ENCODE peak calls at places on chromosomes 5 and 9, in four cellular contexts. R is breast epithelium, U is endothelial cell of umbilical vein, E is upper lobe of left lung. A is an unnamed sample.

GRCh38 chr9:133521122-133522072 is 3.4 kb downstream of the MYMK start:
- DNase-seq in R (no peak), U (no peak), E (no peak), A (no peak)

GRCh38 chr5:134394932-134395331 is 16.7 kb downstream of the CDKN2AIPNL start:
- DNase-seq in R (no peak), U (no peak), E (no peak), A (no peak)

GRCh38 chr5:74237746-74238145 is 402.8 kb downstream of the ENC1 start:
- DNase-seq in R (no peak), U (no peak), E (no peak), A (no peak)

GRCh38 chr5:32508806-32509805 is 64.6 kb upstream of the ZFR start:
- DNase-seq in R (no peak), U (no peak), E (peak), A (no peak)

GRCh38 chr5:133877351-133878235 is 90.8 kb downstream of the C5orf15 start:
- DNase-seq in R (no peak), U (no peak), E (no peak), A (no peak)

GRCh38 chr5:133531634-133532033 is 80.7 kb downstream of the FSTL4 start:
- DNase-seq in R (peak), U (no peak), E (no peak), A (peak)

GRCh38 chr5:6424110-6424659 is 24.5 kb upstream of the UBE2QL1 start:
- DNase-seq in R (no peak), U (no peak), E (no peak), A (no peak)

GRCh38 chr5:71600783-71601182 is 13.6 kb downstream of the MCCC2 start:
- DNase-seq in R (no peak), U (no peak), E (no peak), A (no peak)

GRCh38 chr5:175216991-175217390 is 227.0 kb downstream of the DRD1 start:
- DNase-seq in R (peak), U (no peak), E (no peak), A (no peak)

GRCh38 chr9:129172816-129173215 is 5.2 kb downstream of the IER5L start:
- DNase-seq in R (no peak), U (no peak), E (no peak), A (no peak)

GRCh38 chr5:118042076-118042475 is 946.3 kb downstream of the DTWD2 start:
- DNase-seq in R (no peak), U (no peak), E (no peak), A (no peak)

GRCh38 chr9:18568969-18569368 is 95.0 kb downstream of the ADAMTSL1 start:
- DNase-seq in R (no peak), U (no peak), E (no peak), A (no peak)

GRCh38 chr5:109409061-109409843 is 522 bp downstream of the PJA2 start:
- DNase-seq in R (peak), U (peak), E (peak), A (peak)

GRCh38 chr9:69809304-69809863 is 11.2 kb upstream of the CFAP95 start:
- DNase-seq in R (no peak), U (peak), E (no peak), A (no peak)

GRCh38 chr9:36832232-36832795 is 201.8 kb downstream of the PAX5 start:
- DNase-seq in R (no peak), U (no peak), E (no peak), A (no peak)

GRCh38 chr5:170424629-170425028 is 35.5 kb upstream of the KCNMB1 start:
- DNase-seq in R (no peak), U (no peak), E (no peak), A (no peak)

GRCh38 chr9:98533866-98534265 is 174.9 kb downstream of the GABBR2 start:
- DNase-seq in R (no peak), U (no peak), E (no peak), A (peak)

GRCh38 chr5:53023969-53024368 is 34.8 kb downstream of the ITGA2 start:
- DNase-seq in R (no peak), U (peak), E (no peak), A (no peak)

GRCh38 chr9:121283072-121283398 is 15.1 kb downstream of the GSN start:
- DNase-seq in R (no peak), U (no peak), E (no peak), A (no peak)

GRCh38 chr9:121283856-121284732 is 16.1 kb downstream of the GSN start:
- DNase-seq in R (no peak), U (no peak), E (no peak), A (no peak)

GRCh38 chr9:121281614-121282291 is 13.8 kb downstream of the GSN start:
- DNase-seq in R (peak), U (peak), E (peak), A (no peak)

GRCh38 chr9:121280715-121281613 is 13.0 kb downstream of the GSN start:
- DNase-seq in R (no peak), U (no peak), E (no peak), A (no peak)

DNA sequence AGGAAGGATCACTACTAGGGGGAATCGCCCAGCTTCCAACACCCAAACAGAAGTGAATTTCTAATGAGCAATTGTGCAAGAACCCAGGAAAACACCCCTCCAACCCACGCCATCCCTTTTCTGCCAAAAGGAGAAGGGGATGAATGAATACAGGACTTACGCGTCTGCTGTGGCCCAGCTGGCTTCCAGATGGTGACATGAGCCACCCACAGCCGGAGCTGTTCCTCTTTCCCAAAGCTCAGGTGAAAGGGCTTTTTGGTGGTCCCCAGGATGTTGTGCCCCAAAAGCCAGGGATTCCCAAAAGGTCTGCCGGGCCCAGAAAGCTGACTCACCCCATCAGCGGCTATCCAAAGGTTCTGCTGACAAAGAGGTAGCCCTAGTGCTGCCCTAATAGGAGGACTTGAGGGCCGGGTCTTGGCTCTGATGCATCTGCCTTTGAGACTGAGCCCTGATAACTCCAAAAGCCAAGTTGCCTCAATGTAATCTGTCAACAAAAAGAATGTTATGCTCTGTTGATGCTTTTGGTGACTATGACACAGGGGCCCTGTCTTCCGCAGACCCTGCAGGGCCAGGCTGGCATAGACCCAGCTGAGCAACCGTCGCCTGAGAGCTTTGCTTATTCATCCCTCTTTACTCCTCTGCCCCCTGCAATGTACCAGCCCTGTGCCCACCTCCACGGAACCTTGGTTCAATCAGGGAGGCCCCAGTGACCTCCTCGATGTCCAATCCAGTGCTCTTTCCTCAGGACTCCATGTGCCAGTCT is 14.5 kb downstream of the GSN start:
- DNase-seq in R (peak), U (no peak), E (peak), A (peak)
- TF ChIP-seq POLR2AphosphoS5 in R (no peak), U (no peak), E (no peak), A (peak)

GRCh38 chr5:157469687-157470086 is 9.7 kb downstream of the NIPAL4 start:
- DNase-seq in R (no peak), U (no peak), E (no peak), A (no peak)

GRCh38 chr5:157469073-157469472 is 9.1 kb downstream of the NIPAL4 start:
- DNase-seq in R (no peak), U (no peak), E (no peak), A (no peak)

GRCh38 chr5:157471709-157472108 is 11.7 kb downstream of the NIPAL4 start:
- DNase-seq in R (no peak), U (peak), E (no peak), A (no peak)

GRCh38 chr5:157468293-157468965 is 8.4 kb downstream of the NIPAL4 start:
- DNase-seq in R (no peak), U (no peak), E (no peak), A (no peak)

DNA sequence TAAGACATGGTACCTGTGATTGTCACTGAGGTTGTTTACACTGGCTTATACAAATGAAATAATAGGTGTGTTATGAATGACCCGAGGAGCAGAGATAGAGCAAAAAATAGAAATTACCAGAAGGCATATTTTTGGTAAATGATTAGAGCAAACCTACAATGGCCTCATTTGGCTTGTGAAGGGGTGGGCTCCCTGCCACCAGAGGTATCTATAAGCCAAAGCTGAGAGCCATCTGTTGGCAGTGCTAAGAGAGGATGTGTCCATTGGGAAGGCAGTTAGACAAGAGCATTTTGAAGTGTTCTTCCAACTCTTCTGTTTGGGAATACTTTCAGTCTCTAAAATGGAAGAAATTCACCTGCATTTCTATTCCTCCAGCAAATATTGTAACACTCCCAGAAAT is 10.6 kb downstream of the NIPAL4 start:
- DNase-seq in R (no peak), U (no peak), E (no peak), A (no peak)
- H3K27ac ChIP-seq in R (no peak), U (no peak), E (no peak), A (peak)

GRCh38 chr5:4924581-4924980 is 215.5 kb upstream of the ADAMTS16 start:
- DNase-seq in R (no peak), U (no peak), E (no peak), A (peak)
- H3K4me3 ChIP-seq in R (no peak), U (no peak), E (no peak), A (no peak)

GRCh38 chr5:112921833-112922817 is at the start of gene REEP5:
- DNase-seq in R (peak), U (peak), E (peak), A (peak)

GRCh38 chr5:112923988-112924387 is 2.0 kb upstream of the REEP5 start:
- DNase-seq in R (no peak), U (no peak), E (no peak), A (no peak)

GRCh38 chr5:112923148-112923917 is 1.3 kb upstream of the REEP5 start:
- DNase-seq in R (no peak), U (no peak), E (peak), A (no peak)

GRCh38 chr5:112918679-112919078 is 3.3 kb downstream of the REEP5 start:
- DNase-seq in R (no peak), U (no peak), E (no peak), A (no peak)

DNA sequence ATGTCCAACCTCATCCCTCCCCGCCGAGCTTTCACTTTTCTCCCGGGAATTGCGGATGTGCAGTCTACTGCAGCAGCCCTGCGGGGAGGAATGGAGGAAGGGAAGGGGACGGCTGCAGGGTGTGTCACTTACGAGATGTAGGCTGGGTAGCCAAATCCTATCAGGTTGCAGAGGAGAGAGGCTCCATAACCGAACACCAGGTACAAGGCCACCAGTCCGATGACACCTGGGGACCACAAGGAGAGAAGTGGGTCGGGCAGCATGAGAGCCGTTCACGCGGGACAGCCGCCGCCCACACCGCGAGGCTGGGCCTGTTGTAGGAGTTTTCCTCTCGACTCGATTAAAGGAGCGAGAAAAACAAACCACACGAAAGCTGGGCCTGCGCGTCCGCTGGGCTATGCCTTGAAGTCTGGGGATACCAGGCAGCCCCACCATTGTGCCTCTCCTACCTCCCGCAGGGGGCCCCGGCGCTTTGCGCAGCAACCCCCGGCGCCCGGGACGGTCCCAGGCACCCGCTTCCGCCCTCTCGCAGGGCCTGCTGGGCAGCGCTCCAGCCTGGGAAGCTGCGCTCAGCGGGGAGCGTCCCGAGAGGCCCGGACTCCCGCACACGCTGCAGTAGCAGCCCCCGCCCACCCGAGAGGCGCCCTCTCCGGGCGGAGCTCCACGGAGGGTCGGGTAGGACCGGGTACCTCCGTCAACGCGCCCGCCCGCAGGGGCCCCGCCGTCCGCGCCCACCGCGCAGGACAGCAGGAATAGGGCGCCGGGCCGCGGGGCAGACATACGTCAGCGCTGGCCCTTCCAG is 795 bp downstream of the REEP5 start:
- DNase-seq in R (peak), U (peak), E (peak), A (no peak)
- TF ChIP-seq POLR2AphosphoS5 in R (peak), U (peak), E (peak), A (no peak)

DNA sequence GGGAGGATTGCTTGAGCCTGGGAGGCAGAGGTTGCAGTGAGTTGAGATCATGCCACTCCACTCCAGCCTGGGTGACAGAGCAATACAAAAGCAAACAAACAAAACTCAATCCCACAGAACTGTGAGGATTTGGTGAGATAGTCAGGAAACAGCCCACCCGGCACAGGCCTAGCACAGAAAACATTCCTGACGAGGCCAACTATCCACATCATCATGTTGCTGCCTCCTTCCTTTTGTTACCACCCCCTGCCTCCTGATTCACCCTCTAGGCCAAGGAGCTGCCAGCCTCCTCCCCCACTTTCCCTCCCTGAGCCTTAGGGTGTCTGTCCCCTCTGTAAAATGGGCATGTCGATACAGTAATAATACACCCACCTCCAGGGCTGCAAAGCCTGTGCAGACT is 39.0 kb downstream of the STK10 start:
- DNase-seq in R (no peak), U (no peak), E (no peak), A (no peak)
- H3K27ac ChIP-seq in R (no peak), U (no peak), E (no peak), A (no peak)

DNA sequence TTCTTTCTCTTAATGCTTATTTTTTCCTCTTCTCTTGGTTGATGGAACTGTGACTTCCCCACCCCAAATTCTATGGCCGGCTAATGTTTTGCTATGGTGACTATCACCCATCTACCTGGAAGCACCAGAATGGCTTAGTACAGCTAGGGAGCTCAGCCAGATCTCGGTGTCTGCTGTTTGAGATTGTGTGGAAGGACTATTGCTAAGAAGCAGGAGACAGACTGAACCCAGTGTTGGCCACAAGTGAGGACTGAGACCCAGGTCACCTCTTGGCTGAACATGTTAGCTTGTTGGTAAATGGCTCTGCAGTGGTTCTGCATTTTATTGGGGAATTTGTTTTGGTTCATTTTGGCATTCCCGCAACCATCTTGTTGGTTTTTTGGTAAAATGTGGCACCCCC is 2.7 kb downstream of the PRRC2B start:
- DNase-seq in R (no peak), U (no peak), E (no peak), A (no peak)
- H3K4me3 ChIP-seq in R (no peak), U (no peak), E (no peak), A (peak)

GRCh38 chr9:115103746-115104477 is 14.0 kb downstream of the TNC start:
- DNase-seq in R (no peak), U (no peak), E (no peak), A (no peak)
- TF ChIP-seq POLR2AphosphoS5 in R (no peak), U (no peak), E (no peak), A (no peak)

GRCh38 chr5:178238711-178239592 is 6.3 kb upstream of the PHYKPL start:
- DNase-seq in R (no peak), U (no peak), E (no peak), A (no peak)
- H3K27ac ChIP-seq in R (peak), U (no peak), E (peak), A (no peak)

GRCh38 chr5:119190470-119190869 is 119.6 kb downstream of the DMXL1 start:
- DNase-seq in R (no peak), U (no peak), E (no peak), A (no peak)
- H3K4me3 ChIP-seq in R (no peak), U (no peak), E (no peak), A (no peak)

A was measured in esophagus muscularis mucosa.